ENCODE peak calls at places on chromosomes 1 and 21, in ten cellular contexts. W, Y, V, I, J, R, B, L, C and H are unnamed samples.

GRCh38 chr21:33949516-33950424 is 34.2 kb upstream of the ATP5PO start:
- DNase-seq in B (no peak), I (no peak), R (no peak), Y (no peak), J (no peak), W (no peak), C (no peak), V (no peak), L (peak; percentile 39), H (peak; percentile 62)

GRCh38 chr21:45607021-45607921 is 36.3 kb upstream of the PCBP3 start:
- DNase-seq in C (no peak), L (peak; percentile 15), R (no peak), W (peak; percentile 76), V (no peak), B (peak; percentile 31), J (no peak), Y (no peak), I (no peak), H (peak; percentile 23)

GRCh38 chr1:11245904-11246726 is 16.2 kb downstream of the MTOR start:
- DNase-seq in I (no peak), W (no peak), B (no peak), Y (no peak), C (no peak), L (no peak), R (no peak), V (no peak), J (no peak), H (no peak)

GRCh38 chr1:41927118-41927517 is 8.4 kb upstream of the HIVEP3 start:
- DNase-seq in I (no peak), B (no peak), R (no peak), C (no peak), Y (no peak), J (no peak), V (no peak), W (no peak), L (no peak), H (no peak)

GRCh38 chr21:18443686-18444085 is 40.1 kb upstream of the TMPRSS15 start:
- DNase-seq in B (no peak), L (peak; percentile 19), J (no peak), W (no peak), V (no peak), R (no peak), I (no peak), C (no peak), Y (no peak), H (peak; percentile 2)

GRCh38 chr1:182833271-182833670 is 5.9 kb upstream of the DHX9 start:
- DNase-seq in V (no peak), B (no peak), L (no peak), I (peak; percentile 54), W (peak; percentile 48), C (no peak), R (no peak), Y (no peak), J (no peak), H (no peak)

GRCh38 chr1:220817907-220818306 is 31.2 kb downstream of the MTARC1 start:
- DNase-seq in L (no peak), V (no peak), Y (no peak), B (no peak), R (no peak), J (no peak), I (peak; percentile 64), C (no peak), W (peak; percentile 30), H (no peak)

GRCh38 chr1:63798284-63798683 is 24.5 kb downstream of the ROR1 start:
- DNase-seq in J (no peak), W (no peak), V (no peak), C (no peak), I (no peak), Y (no peak), B (no peak), R (no peak), L (no peak), H (no peak)

GRCh38 chr1:108703939-108704338 is 8.8 kb upstream of the FNDC7 start:
- DNase-seq in C (no peak), Y (no peak), J (no peak), B (no peak), I (peak; percentile 47), R (no peak), V (no peak), L (no peak), W (no peak), H (peak; percentile 56)

GRCh38 chr21:45543710-45544448 is 1.6 kb upstream of the SLC19A1 start:
- DNase-seq in C (no peak), R (peak; percentile 15), L (peak; percentile 15), I (no peak), Y (no peak), W (no peak), J (peak; percentile 59), B (peak; percentile 63), V (peak; percentile 43), H (no peak)

GRCh38 chr1:164675342-164675904 is 116.4 kb downstream of the PBX1 start:
- DNase-seq in L (no peak), W (peak; percentile 47), I (peak; percentile 62), V (no peak), C (no peak), B (no peak), Y (no peak), R (no peak), J (no peak), H (no peak)

GRCh38 chr1:220956861-220957605 is 77.8 kb downstream of the HLX start:
- DNase-seq in W (peak; percentile 98), J (no peak), L (no peak), V (no peak), C (peak; percentile 74), R (no peak), B (no peak), Y (no peak), I (peak; percentile 99), H (no peak)

GRCh38 chr1:116538527-116538926 is 32.3 kb downstream of the CD58 start:
- DNase-seq in L (no peak), B (no peak), J (no peak), Y (no peak), V (no peak), W (peak; percentile 75), I (peak; percentile 73), R (no peak), C (no peak), H (no peak)

GRCh38 chr1:159473335-159473734 is 33.8 kb downstream of the OR10J1 start:
- DNase-seq in L (no peak), B (no peak), I (peak; percentile 25), V (no peak), C (no peak), W (peak; percentile 6), R (no peak), Y (no peak), J (no peak), H (no peak)

GRCh38 chr21:35616090-35616489 is 444.2 kb downstream of the SETD4 start:
- DNase-seq in L (no peak), W (peak; percentile 52), R (no peak), C (no peak), J (no peak), Y (no peak), I (peak; percentile 56), B (no peak), V (no peak), H (peak; percentile 20)

GRCh38 chr1:17186216-17186894 is 18.6 kb upstream of the PADI1 start:
- DNase-seq in V (no peak), I (no peak), Y (no peak), J (no peak), C (no peak), W (no peak), R (no peak), L (no peak), B (no peak), H (peak; percentile 23)

GRCh38 chr21:42829954-42830353 is 49.4 kb downstream of the WDR4 start:
- DNase-seq in I (no peak), J (no peak), V (no peak), W (no peak), B (no peak), Y (no peak), C (no peak), L (peak; percentile 13), R (peak; percentile 1), H (no peak)

GRCh38 chr1:192809286-192810252 is 730 bp downstream of the RGS2 start:
- DNase-seq in I (peak; percentile 87), C (no peak), V (peak; percentile 59), W (peak; percentile 68), B (peak; percentile 74), R (peak; percentile 25), Y (peak; percentile 18), L (peak; percentile 57), J (no peak), H (no peak)

GRCh38 chr1:197314672-197315071 is 46.6 kb downstream of the CRB1 start:
- DNase-seq in I (no peak), C (no peak), B (no peak), L (no peak), Y (no peak), W (no peak), R (no peak), V (no peak), J (no peak), H (no peak)

GRCh38 chr1:238913210-238913609 is 473.2 kb upstream of the CHRM3 start:
- DNase-seq in C (no peak), V (no peak), R (no peak), J (no peak), I (no peak), B (no peak), W (no peak), Y (no peak), L (no peak), H (no peak)
- H3K9me3 ChIP-seq in C (no peaks in the 10 kb centered on the region), V (no peaks in the 10 kb centered on the region), R (no peaks in the 10 kb centered on the region), J (no peaks in the 10 kb centered on the region), I (no peaks in the 10 kb centered on the region), B (no peaks in the 10 kb centered on the region), W (no peaks in the 10 kb centered on the region), Y (no peaks in the 10 kb centered on the region), L (no peaks in the 10 kb centered on the region), H (no peaks in the 10 kb centered on the region)

GRCh38 chr21:37467082-37467481 is 100.5 kb downstream of the DYRK1A start:
- DNase-seq in J (no peak), V (no peak), R (no peak), L (no peak), W (no peak), Y (no peak), B (no peak), C (no peak), I (no peak), H (no peak)
- H3K9me3 ChIP-seq in J (no peaks in the 10 kb centered on the region), V (no peaks in the 10 kb centered on the region), R (no peaks in the 10 kb centered on the region), L (no peaks in the 10 kb centered on the region), W (no peaks in the 10 kb centered on the region), Y (no peaks in the 10 kb centered on the region), B (no peaks in the 10 kb centered on the region), C (no peaks in the 10 kb centered on the region), I (no peaks in the 10 kb centered on the region), H (no peaks in the 10 kb centered on the region)

DNA sequence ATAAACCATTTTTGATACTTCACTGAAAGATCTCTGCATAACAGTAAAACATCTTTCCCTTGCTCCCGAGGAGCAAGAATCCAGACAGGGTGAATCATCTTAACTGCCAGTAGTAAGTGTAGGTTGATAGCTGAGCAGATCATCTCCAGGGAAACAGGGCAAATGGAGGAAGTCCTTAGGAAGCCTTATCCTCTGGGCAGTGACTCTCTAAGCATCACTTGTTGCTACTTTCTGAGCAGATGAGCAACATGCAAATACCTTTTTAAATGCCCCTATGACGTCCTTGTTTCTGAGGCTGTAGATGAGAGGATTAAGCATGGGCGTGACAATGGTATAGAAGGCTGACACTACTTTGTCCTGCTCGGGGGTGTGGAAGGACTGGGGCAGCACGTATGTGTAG is 8.9 kb downstream of the OR2T11 start:
- DNase-seq in B (no peak), W (no peak), I (no peak), V (no peak), C (no peak), R (no peak), J (no peak), L (no peak), Y (no peak), H (no peak)
- H3K9me3 ChIP-seq in B (no peaks in the 10 kb centered on the region), W (no peaks in the 10 kb centered on the region), I (no peaks in the 10 kb centered on the region), V (no peaks in the 10 kb centered on the region), C (peaks cover 3% of the 10 kb centered on the region), R (no peaks in the 10 kb centered on the region), J (no peaks in the 10 kb centered on the region), L (no peaks in the 10 kb centered on the region), Y (no peaks in the 10 kb centered on the region), H (no peaks in the 10 kb centered on the region)

GRCh38 chr1:228841632-228842031 is 106.4 kb downstream of the RHOU start:
- DNase-seq in J (no peak), L (no peak), Y (no peak), W (no peak), I (no peak), V (no peak), R (no peak), B (no peak), C (no peak), H (no peak)
- H3K9me3 ChIP-seq in J (no peaks in the 10 kb centered on the region), L (no peaks in the 10 kb centered on the region), Y (no peaks in the 10 kb centered on the region), W (no peaks in the 10 kb centered on the region), I (no peaks in the 10 kb centered on the region), V (no peaks in the 10 kb centered on the region), R (no peaks in the 10 kb centered on the region), B (peaks cover 11% of the 10 kb centered on the region), C (peaks cover 5% of the 10 kb centered on the region), H (no peaks in the 10 kb centered on the region)